ENCODE peak calls at places on chromosomes 12 and 14, in four cellular contexts. O is NB4, S is ovary, N is GM12891. X is an unnamed sample.

GRCh38 chr12:119681953-119682352 is 14.0 kb downstream of the PRKAB1 start:
- DNase-seq in N (no peak), S (no peak), O (no peak), X (no peak)

GRCh38 chr12:57615637-57616036 is 4.4 kb downstream of the ARHGEF25 start:
- DNase-seq in S (no peak), N (no peak), O (no peak), X (no peak)

GRCh38 chr12:44000309-44000952 is 164.6 kb downstream of the TMEM117 start:
- DNase-seq in N (no peak), O (peak), S (no peak), X (peak)

GRCh38 chr14:20799955-20800544 is 2.6 kb downstream of the RNASE1 start:
- DNase-seq in S (no peak), N (no peak), O (peak), X (peak)

GRCh38 chr12:6684609-6685008 is 4.6 kb downstream of the ZNF384 start:
- DNase-seq in O (peak), S (no peak), N (no peak), X (peak)

GRCh38 chr12:29376118-29376517 is 4.9 kb downstream of the ERGIC2 start:
- DNase-seq in O (no peak), N (no peak), S (no peak), X (no peak)

GRCh38 chr12:64450057-64450640 is 1.8 kb upstream of the TBK1 start:
- DNase-seq in O (no peak), S (no peak), N (no peak), X (no peak)

GRCh38 chr12:22529281-22530060 is 14.9 kb downstream of the C2CD5 start:
- DNase-seq in N (no peak), S (no peak), O (peak), X (peak)

GRCh38 chr14:26729851-26730250 is 132.0 kb upstream of the NOVA1 start:
- DNase-seq in O (no peak), N (no peak), S (no peak), X (no peak)

GRCh38 chr12:12872934-12873275 is 18.5 kb upstream of the GPRC5A start:
- DNase-seq in S (no peak), N (no peak), O (no peak), X (no peak)

GRCh38 chr12:121132601-121133481 is at the start of gene P2RX7:
- DNase-seq in S (peak), N (no peak), O (peak), X (peak)

GRCh38 chr14:37198273-37198598 is 499 bp downstream of the MIPOL1 start:
- DNase-seq in O (no peak), N (no peak), S (no peak), X (no peak)

GRCh38 chr14:63672417-63673180 is 30.9 kb upstream of the WDR89 start:
- DNase-seq in S (no peak), N (no peak), O (no peak), X (no peak)

GRCh38 chr14:24436355-24437019 is 6.1 kb downstream of the SDR39U1 start:
- DNase-seq in O (peak), S (peak), N (no peak), X (peak)

GRCh38 chr12:121364657-121365265 is 12.6 kb upstream of the ANAPC5 start:
- DNase-seq in O (peak), N (no peak), S (no peak), X (no peak)

GRCh38 chr14:99387880-99388279 is 92.8 kb downstream of the SETD3 start:
- DNase-seq in N (no peak), S (no peak), O (no peak), X (no peak)

GRCh38 chr14:53411110-53411509 is 258.0 kb upstream of the DDHD1 start:
- DNase-seq in S (no peak), O (no peak), N (no peak), X (no peak)

GRCh38 chr14:35362911-35363374 is 41.6 kb downstream of the NFKBIA start:
- DNase-seq in S (no peak), O (no peak), N (no peak), X (no peak)

GRCh38 chr14:105899657-105900397 is 373.4 kb downstream of the TMEM121 start:
- DNase-seq in N (no peak), S (no peak), O (no peak), X (no peak)

GRCh38 chr14:105525326-105525725 is 1.1 kb upstream of the TMEM121 start:
- DNase-seq in S (no peak), N (no peak), O (no peak), X (no peak)

GRCh38 chr14:92589213-92589852 is 75.8 kb downstream of the RIN3 start:
- DNase-seq in O (peak), S (no peak), N (no peak), X (peak)

GRCh38 chr12:121678721-121679300 is 9.4 kb upstream of the MORN3 start:
- DNase-seq in S (no peak), N (no peak), O (no peak), X (no peak)

GRCh38 chr14:55600784-55601561 is 21.0 kb downstream of the KTN1 start:
- DNase-seq in S (no peak), N (no peak), O (no peak), X (no peak)

GRCh38 chr12:57810450-57810849 is 8.1 kb downstream of the AVIL start:
- DNase-seq in S (no peak), N (no peak), O (peak), X (peak)

GRCh38 chr12:57590892-57591566 is at the start of gene PIP4K2C:
- DNase-seq in S (peak), O (peak), N (peak), X (peak)

GRCh38 chr12:76106631-76107030 is 22.1 kb upstream of the NAP1L1 start:
- DNase-seq in S (no peak), N (no peak), O (no peak), X (no peak)

GRCh38 chr14:74018029-74018703 is 922 bp downstream of the ENTPD5 start:
- DNase-seq in O (no peak), S (no peak), N (no peak), X (peak)

GRCh38 chr12:102095677-102096263 is 24.1 kb downstream of the NUP37 start:
- DNase-seq in S (no peak), O (peak), N (no peak), X (peak)

GRCh38 chr12:11794311-11794710 is 144.8 kb downstream of the ETV6 start:
- DNase-seq in N (no peak), S (no peak), O (no peak), X (no peak)

GRCh38 chr12:10722502-10722904 is 620 bp downstream of the YBX3 start:
- DNase-seq in N (peak), S (peak), O (peak), X (peak)

GRCh38 chr12:10720974-10721565 is 2.1 kb downstream of the YBX3 start:
- DNase-seq in N (no peak), O (peak), S (no peak), X (peak)

GRCh38 chr12:10722905-10723866 is at the start of gene YBX3:
- DNase-seq in O (peak), N (peak), S (peak), X (peak)

GRCh38 chr12:10719482-10719881 is 3.6 kb downstream of the YBX3 start:
- DNase-seq in N (no peak), O (no peak), S (no peak), X (peak)

GRCh38 chr12:10721654-10722501 is 1.2 kb downstream of the YBX3 start:
- DNase-seq in S (peak), N (peak), O (peak), X (peak)
- TF ChIP-seq POLR2A in S (peak), N (peak), O (peak), X (peak)

GRCh38 chr12:49623142-49623899 is at the start of gene PRPF40B:
- DNase-seq in O (peak), N (peak), S (peak), X (peak)
- TF ChIP-seq POLR2A in O (peak), N (peak), S (peak), X (no peak)

DNA sequence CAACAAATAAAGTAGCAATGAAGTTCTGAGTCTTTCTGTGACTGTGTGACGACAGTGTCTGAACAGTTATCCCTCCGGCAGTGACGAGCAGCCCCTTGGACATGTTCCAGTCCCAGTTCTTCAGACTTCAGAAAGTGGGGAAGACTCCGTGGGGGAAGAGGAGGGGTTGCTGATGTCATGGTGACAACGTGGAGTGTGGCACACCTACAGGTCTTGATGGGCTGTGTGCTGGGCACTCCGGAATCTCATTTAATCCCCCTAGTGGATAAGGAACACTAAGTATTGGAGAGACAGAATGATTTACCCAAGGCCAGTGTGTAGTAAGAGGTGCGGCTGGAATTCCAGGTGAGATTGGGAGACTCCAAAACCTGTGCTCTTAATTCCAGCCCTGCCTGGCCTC is 280.2 kb downstream of the CACNA1C start:
- DNase-seq in S (no peak), N (no peak), O (no peak), X (no peak)
- TF ChIP-seq POLR2A in S (no peak), N (no peak), O (no peak), X (no peak)

DNA sequence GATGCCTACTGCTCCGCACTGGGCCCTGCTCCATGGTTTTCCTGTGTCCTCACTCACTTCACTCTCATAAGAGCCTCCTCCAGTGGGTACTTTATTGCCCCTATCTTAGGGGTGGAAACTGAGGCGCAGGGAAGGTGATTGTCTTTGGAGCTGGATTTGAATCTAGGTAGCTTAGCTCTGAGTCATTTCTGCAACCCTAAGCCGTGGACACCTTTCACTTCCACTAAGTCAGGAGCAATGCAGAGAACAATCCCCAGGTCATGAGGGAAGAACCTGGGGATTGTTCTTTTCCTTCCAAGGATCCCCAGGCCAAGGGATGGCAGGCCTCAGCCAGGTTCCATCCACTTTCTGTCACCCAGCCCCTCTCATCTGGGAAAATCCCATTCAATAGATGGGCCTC is 20.3 kb downstream of the VDR start:
- DNase-seq in O (no peak), N (no peak), S (no peak), X (no peak)
- TF ChIP-seq POLR2A in O (no peak), N (no peak), S (no peak), X (no peak)

GRCh38 chr12:58819945-58820344 is 100.4 kb downstream of the LRIG3 start:
- DNase-seq in N (no peak), S (no peak), O (no peak), X (no peak)

GRCh38 chr12:58814036-58814435 is 106.3 kb downstream of the LRIG3 start:
- DNase-seq in S (no peak), N (no peak), O (no peak), X (no peak)

GRCh38 chr12:58819345-58819744 is 101.0 kb downstream of the LRIG3 start:
- DNase-seq in N (no peak), O (no peak), S (no peak), X (no peak)

GRCh38 chr12:58815235-58815634 is 105.1 kb downstream of the LRIG3 start:
- DNase-seq in S (no peak), N (no peak), O (no peak), X (no peak)

DNA sequence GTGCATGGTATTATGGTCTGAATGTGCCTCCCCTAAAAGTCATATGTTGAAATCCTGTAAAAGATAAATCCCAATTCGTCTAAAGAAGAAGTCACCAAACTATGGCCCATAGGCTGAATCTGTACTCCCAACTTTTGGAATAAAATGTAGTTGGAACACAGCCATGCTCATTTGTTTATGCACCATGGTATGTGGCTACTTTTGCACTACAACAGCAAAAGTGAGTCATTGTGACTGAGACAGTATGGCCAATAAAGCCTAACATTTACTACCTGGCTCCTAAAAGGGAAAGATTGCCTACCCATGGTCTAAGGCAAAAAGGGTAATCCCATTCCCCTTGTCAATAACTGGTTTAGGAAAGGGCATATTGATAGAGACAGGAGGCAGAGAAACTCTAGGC is 101.8 kb downstream of the LRIG3 start:
- DNase-seq in N (no peak), S (no peak), O (no peak), X (no peak)
- TF ChIP-seq POLR2A in N (no peak), S (no peak), O (no peak), X (no peak)